ENCODE peak calls at places on chromosomes 13 and 19, in five cellular contexts. X, W, U, J and H are unnamed samples.

GRCh38 chr19:9109959-9110358 is 2.7 kb upstream of the OR7G2 start:
- DNase-seq in X (no peak), W (no peak), U (no peak), J (peak), H (no peak)

GRCh38 chr19:12875086-12875485 is 6.2 kb downstream of the DNASE2 start:
- DNase-seq in X (no peak), W (no peak), U (no peak), J (no peak), H (no peak)

GRCh38 chr13:103100795-103101194 is 34.6 kb upstream of the SLC10A2 start:
- DNase-seq in X (no peak), W (no peak), U (no peak), J (no peak), H (no peak)

GRCh38 chr13:23658929-23659541 is 88.8 kb downstream of the TNFRSF19 start:
- DNase-seq in X (no peak), W (no peak), U (no peak), J (no peak), H (no peak)

GRCh38 chr19:56690668-56691067 is 19.1 kb upstream of the ZNF835 start:
- DNase-seq in X (no peak), W (no peak), U (no peak), J (no peak), H (no peak)

GRCh38 chr19:49642488-49643035 is 553 bp downstream of the SCAF1 start:
- DNase-seq in X (no peak), W (peak), U (no peak), J (no peak), H (no peak)

GRCh38 chr13:28719656-28720055 is 886 bp upstream of the SLC46A3 start:
- DNase-seq in X (no peak), W (no peak), U (no peak), J (no peak), H (no peak)

GRCh38 chr13:89687066-89687465 is 1660.4 kb upstream of the MIR17HG start:
- DNase-seq in X (no peak), W (no peak), U (no peak), J (no peak), H (no peak)

GRCh38 chr13:67351915-67352314 is 121.8 kb upstream of the PCDH9 start:
- DNase-seq in X (no peak), W (no peak), U (no peak), J (no peak), H (no peak)

GRCh38 chr13:46983881-46984280 is 87.0 kb upstream of the HTR2A start:
- DNase-seq in X (peak), W (no peak), U (no peak), J (peak), H (no peak)

GRCh38 chr13:76991432-76991795 is 467 bp upstream of the CLN5 start:
- DNase-seq in X (peak), W (no peak), U (peak), J (no peak), H (no peak)

GRCh38 chr19:8578642-8579265 is 1.5 kb upstream of the MYO1F start:
- DNase-seq in X (no peak), W (peak), U (peak), J (peak), H (peak)

GRCh38 chr13:25608181-25608580 is 236.4 kb downstream of the ATP8A2 start:
- DNase-seq in X (no peak), W (no peak), U (no peak), J (no peak), H (no peak)

GRCh38 chr19:58279042-58279924 is 528 bp downstream of the ZNF8 start:
- DNase-seq in X (no peak), W (peak), U (peak), J (peak), H (peak)

GRCh38 chr13:30004204-30004603 is 153.8 kb upstream of the UBL3 start:
- DNase-seq in X (no peak), W (no peak), U (no peak), J (no peak), H (no peak)

GRCh38 chr13:84481958-84482357 is 599.7 kb upstream of the SLITRK1 start:
- DNase-seq in X (no peak), W (no peak), U (no peak), J (no peak), H (no peak)

GRCh38 chr19:39941615-39942507 is 7.4 kb upstream of the FCGBP start:
- DNase-seq in X (peak), W (no peak), U (no peak), J (no peak), H (no peak)

GRCh38 chr13:71864981-71865857 is 1.8 kb downstream of the DACH1 start:
- DNase-seq in X (no peak), W (peak), U (no peak), J (no peak), H (no peak)

GRCh38 chr19:55258476-55258827 is 365 bp downstream of the PPP6R1 start:
- DNase-seq in X (no peak), W (no peak), U (peak), J (no peak), H (no peak)

GRCh38 chr13:33639158-33639557 is 178.8 kb upstream of the RFC3 start:
- DNase-seq in X (no peak), W (no peak), U (no peak), J (peak), H (peak)

GRCh38 chr13:59111711-59112110 is 1052.0 kb downstream of the DIAPH3 start:
- DNase-seq in X (no peak), W (no peak), U (no peak), J (no peak), H (no peak)

GRCh38 chr13:27270594-27271520 is at the start of gene RASL11A:
- DNase-seq in X (no peak), W (peak), U (peak), J (peak), H (peak)

GRCh38 chr19:18665771-18666202 is 17.7 kb upstream of the CRTC1 start:
- DNase-seq in X (no peak), W (no peak), U (no peak), J (no peak), H (no peak)

GRCh38 chr13:21061077-21061945 is at the start of gene LATS2:
- DNase-seq in X (peak), W (peak), U (peak), J (peak), H (peak)

GRCh38 chr13:102830646-102831045 is 15.2 kb upstream of the ERCC5 start:
- DNase-seq in X (no peak), W (peak), U (no peak), J (peak), H (no peak)

GRCh38 chr19:48330012-48330681 is 4.8 kb downstream of the EMP3 start:
- DNase-seq in X (peak), W (peak), U (no peak), J (no peak), H (no peak)

GRCh38 chr19:46945668-46946067 is 74.0 kb upstream of the NPAS1 start:
- DNase-seq in X (no peak), W (no peak), U (no peak), J (no peak), H (no peak)

GRCh38 chr19:6740589-6741348 is 1.3 kb downstream of the TRIP10 start:
- DNase-seq in X (no peak), W (peak), U (peak), J (no peak), H (no peak)

DNA sequence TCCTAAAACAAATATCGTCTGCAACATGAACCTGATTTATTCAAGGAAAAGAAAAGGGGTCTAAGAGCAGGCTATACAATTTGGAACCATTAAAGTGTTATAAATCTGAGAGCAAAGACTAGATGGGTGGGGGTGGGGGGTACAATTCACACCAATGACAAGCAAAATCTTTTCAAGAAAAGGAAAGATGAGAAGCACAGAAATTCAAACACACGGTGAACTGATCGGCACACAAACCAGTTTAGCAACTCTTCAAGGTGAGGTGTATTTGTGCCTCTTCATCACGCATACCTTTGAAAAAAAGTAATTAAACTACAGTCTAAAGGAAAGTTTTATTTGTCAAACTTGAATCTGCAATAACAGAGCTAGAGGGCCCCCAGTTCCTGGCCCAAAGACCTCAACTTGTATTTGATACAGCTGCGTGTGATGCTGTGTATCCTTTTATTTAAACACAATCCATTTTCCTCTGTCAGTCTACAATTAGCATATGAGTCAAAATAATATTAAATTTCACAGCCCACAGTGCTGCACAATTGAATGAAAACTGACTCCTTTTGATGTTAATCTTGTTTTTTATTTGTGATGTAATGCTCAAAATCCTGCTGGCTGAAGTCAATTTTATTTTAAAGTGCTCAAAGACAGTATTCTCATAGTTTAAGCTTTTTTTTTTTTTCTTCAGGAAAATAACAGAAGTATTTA is 14.2 kb downstream of the EFNB2 start:
- DNase-seq in X (no peak), W (peak), U (no peak), J (no peak), H (no peak)
- TF ChIP-seq JUNB in X (no peak), W (no peak), U (no peak), J (no peak), H (no peak)

GRCh38 chr19:5667751-5668271 is 12.5 kb downstream of the MICOS13 start:
- DNase-seq in X (no peak), W (peak), U (no peak), J (no peak), H (no peak)
- TF ChIP-seq JUNB in X (no peak), W (no peak), U (no peak), J (no peak), H (no peak)

DNA sequence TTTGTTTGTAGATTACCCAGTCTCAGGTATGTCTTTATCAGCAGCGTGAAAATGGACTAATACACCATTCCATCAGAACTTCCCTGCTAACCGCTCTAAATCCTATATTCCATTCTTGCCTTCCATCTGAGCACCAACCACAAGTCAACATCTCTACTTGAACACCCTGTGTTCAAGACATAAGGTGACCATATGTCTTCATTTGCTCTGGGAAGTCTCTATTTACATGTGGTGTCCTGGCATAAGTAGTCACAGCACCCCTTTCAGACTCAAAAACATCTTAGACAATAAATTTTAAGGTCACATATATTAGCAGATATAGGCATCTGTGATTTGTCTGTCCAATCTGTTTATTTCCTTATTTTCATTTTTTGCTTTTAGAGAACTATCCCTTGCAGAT is 122.7 kb downstream of the TSHZ3 start:
- DNase-seq in X (no peak), W (no peak), U (no peak), J (no peak), H (no peak)
- TF ChIP-seq JUNB in X (no peak), W (no peak), U (no peak), J (no peak), H (no peak)

DNA sequence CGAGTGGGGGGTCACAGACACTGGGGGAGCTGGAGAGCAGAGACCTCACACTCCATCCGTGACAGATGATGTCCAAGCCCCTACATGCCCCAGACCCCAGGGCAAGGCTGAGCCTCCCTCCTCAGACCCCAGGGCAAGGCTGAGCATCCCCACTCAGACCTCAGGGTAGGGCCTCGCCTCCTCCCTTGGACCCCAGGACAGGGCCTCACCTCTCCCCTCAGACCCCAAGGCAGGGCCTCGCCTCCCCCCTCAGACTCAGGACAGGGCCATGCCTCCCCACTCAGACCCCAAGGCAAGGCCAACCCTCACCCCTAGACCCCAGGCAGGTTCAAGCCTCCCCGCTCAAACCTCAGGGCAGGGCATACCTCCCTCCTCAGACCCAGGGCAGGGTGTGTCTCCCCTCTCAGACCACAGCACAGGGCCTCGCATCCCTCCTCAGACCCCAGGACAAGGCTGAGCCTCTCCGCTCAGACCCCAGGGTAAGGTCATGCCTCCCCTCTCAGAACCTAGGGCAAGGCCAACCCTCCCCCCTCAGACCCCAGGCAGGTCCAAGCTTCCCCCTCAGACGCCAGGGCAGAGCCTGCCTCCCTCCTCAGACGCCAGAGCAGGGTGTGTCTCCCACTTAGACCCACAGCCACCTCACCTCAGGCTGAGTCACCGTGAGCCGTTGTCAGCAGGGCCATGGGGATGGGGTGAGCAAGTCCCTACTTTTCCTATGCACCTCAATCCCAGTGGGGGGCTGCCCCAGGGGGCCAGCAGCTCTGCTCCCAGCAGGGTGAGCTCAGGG is 1.7 kb upstream of the S1PR4 start:
- DNase-seq in X (no peak), W (no peak), U (peak), J (no peak), H (peak)
- TF ChIP-seq JUNB in X (no peak), W (no peak), U (no peak), J (no peak), H (no peak)

GRCh38 chr13:40928980-40929379 is 90.1 kb downstream of the ELF1 start:
- DNase-seq in X (no peak), W (no peak), U (no peak), J (no peak), H (no peak)
- TF ChIP-seq JUNB in X (no peak), W (no peak), U (no peak), J (no peak), H (no peak)

GRCh38 chr19:38673030-38673429 is 25.6 kb downstream of the ACTN4 start:
- DNase-seq in X (no peak), W (no peak), U (no peak), J (no peak), H (no peak)

GRCh38 chr19:38674388-38675133 is 27.1 kb downstream of the ACTN4 start:
- DNase-seq in X (no peak), W (no peak), U (peak), J (no peak), H (no peak)

GRCh38 chr19:38676023-38676877 is 28.8 kb downstream of the ACTN4 start:
- DNase-seq in X (no peak), W (no peak), U (peak), J (no peak), H (no peak)

GRCh38 chr19:38676878-38677646 is 29.6 kb downstream of the ACTN4 start:
- DNase-seq in X (no peak), W (no peak), U (no peak), J (no peak), H (no peak)

DNA sequence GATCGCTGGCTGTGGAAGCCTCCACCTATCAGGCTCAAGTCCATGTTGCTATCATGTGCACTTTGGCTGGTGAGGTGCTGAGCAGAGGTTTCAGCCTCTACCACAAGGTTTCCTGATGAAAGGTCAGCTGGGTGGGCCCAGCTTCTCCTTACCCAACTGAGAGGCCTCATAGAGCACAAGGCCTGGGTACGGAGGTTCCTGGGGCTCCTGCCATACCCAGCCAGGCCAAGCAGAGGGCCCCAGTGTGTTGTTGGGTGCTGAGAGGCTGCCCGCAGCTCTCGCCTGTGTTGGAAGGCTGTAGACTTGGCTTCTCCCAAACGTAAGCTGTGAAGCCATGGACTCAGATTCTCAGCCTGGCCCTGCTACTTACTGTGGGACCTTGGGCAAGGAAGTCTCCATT is 28.2 kb downstream of the ACTN4 start:
- DNase-seq in X (no peak), W (no peak), U (peak), J (no peak), H (no peak)
- TF ChIP-seq JUNB in X (no peak), W (no peak), U (no peak), J (no peak), H (no peak)

GRCh38 chr13:44855860-44856259 is 133.4 kb downstream of the NUFIP1 start:
- DNase-seq in X (no peak), W (no peak), U (no peak), J (no peak), H (no peak)

GRCh38 chr13:44853641-44854040 is 135.6 kb downstream of the NUFIP1 start:
- DNase-seq in X (no peak), W (no peak), U (no peak), J (peak), H (peak)

GRCh38 chr13:44857736-44858135 is 131.5 kb downstream of the NUFIP1 start:
- DNase-seq in X (no peak), W (no peak), U (no peak), J (no peak), H (no peak)

GRCh38 chr13:44857061-44857460 is 132.2 kb downstream of the NUFIP1 start:
- DNase-seq in X (no peak), W (no peak), U (no peak), J (no peak), H (no peak)

GRCh38 chr13:44854264-44855060 is 134.8 kb downstream of the NUFIP1 start:
- DNase-seq in X (no peak), W (no peak), U (no peak), J (peak), H (no peak)
- TF ChIP-seq JUNB in X (no peak), W (no peak), U (no peak), J (no peak), H (no peak)

GRCh38 chr19:16366056-16366432 is 41.4 kb downstream of the KLF2 start:
- DNase-seq in X (no peak), W (no peak), U (no peak), J (no peak), H (no peak)

GRCh38 chr19:16363852-16364230 is 39.2 kb downstream of the KLF2 start:
- DNase-seq in X (no peak), W (no peak), U (no peak), J (no peak), H (no peak)

GRCh38 chr19:16363133-16363851 is 38.7 kb downstream of the KLF2 start:
- DNase-seq in X (no peak), W (no peak), U (no peak), J (no peak), H (no peak)

GRCh38 chr19:16365300-16365996 is 40.8 kb downstream of the KLF2 start:
- DNase-seq in X (no peak), W (no peak), U (no peak), J (no peak), H (no peak)

DNA sequence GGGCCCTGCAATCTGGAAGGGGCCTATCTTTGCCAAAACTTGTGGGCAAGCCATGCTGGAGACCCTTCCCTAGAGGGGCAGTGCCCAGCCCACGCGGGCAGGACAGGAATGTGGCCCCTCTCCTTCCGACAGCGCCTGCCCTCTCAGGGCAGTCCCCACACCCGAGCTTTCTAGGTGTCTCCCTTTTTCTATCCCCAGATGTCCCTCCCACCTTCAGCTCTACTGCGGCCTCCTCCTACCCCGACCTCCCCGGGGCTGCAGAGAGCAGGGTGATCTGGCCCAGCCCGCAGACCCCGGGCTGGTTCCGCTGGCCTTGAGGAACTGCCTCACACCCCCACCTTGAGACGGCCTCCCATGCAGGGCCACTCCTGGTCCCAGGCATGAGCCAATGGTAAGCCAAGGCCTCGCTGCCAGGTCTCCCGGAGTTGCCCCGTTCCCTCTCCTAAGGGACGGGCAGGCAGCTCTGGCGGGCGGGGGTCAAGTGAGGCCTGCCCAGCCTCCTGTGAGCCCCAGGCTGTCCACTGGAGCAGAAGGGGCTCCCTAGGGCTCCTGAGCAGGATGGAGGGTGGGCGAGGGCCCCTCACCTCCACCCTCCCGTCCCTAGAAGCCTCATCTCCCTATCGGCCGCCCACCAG is 39.7 kb downstream of the KLF2 start:
- DNase-seq in X (no peak), W (no peak), U (no peak), J (no peak), H (no peak)
- TF ChIP-seq JUNB in X (no peak), W (no peak), U (no peak), J (no peak), H (no peak)

GRCh38 chr19:29118384-29118783 is 94.6 kb downstream of the UQCRFS1 start:
- DNase-seq in X (no peak), W (no peak), U (no peak), J (no peak), H (no peak)
- TF ChIP-seq JUNB in X (no peak), W (no peak), U (no peak), J (no peak), H (no peak)